ENCODE peak calls at places on chromosome 16, in six cellular contexts. H, V, F, G, X and P are unnamed samples.

GRCh38 chr16:63461248-63461841 is 1425.1 kb upstream of the CDH8 start:
- DNase-seq in H (peak), V (peak), F (peak), G (peak), X (no peak), P (peak)

GRCh38 chr16:47197536-47198179 is 53.9 kb upstream of the NETO2 start:
- DNase-seq in H (no peak), V (no peak), F (no peak), G (peak), X (no peak), P (no peak)

GRCh38 chr16:84137769-84138357 is 7.1 kb downstream of the HSDL1 start:
- DNase-seq in H (no peak), V (no peak), F (peak), G (no peak), X (no peak), P (no peak)

GRCh38 chr16:85088570-85089214 is 23.6 kb downstream of the CIBAR2 start:
- DNase-seq in H (no peak), V (no peak), F (no peak), G (no peak), X (no peak), P (no peak)

GRCh38 chr16:86158688-86159360 is 259.9 kb downstream of the IRF8 start:
- DNase-seq in H (no peak), V (no peak), F (peak), G (peak), X (no peak), P (peak)

GRCh38 chr16:65339062-65339461 is 217.2 kb upstream of the CDH11 start:
- DNase-seq in H (no peak), V (no peak), F (no peak), G (no peak), X (no peak), P (no peak)

GRCh38 chr16:72536673-72537435 is 364.9 kb upstream of the PMFBP1 start:
- DNase-seq in H (no peak), V (no peak), F (no peak), G (peak), X (no peak), P (no peak)

GRCh38 chr16:14193316-14193871 is 122.3 kb downstream of the MRTFB start:
- DNase-seq in H (no peak), V (no peak), F (no peak), G (no peak), X (peak), P (no peak)

GRCh38 chr16:47375423-47375822 is 85.4 kb downstream of the ITFG1 start:
- DNase-seq in H (no peak), V (no peak), F (no peak), G (peak), X (no peak), P (no peak)

GRCh38 chr16:89172901-89173628 is 1.5 kb downstream of the CDH15 start:
- DNase-seq in H (peak), V (no peak), F (no peak), G (no peak), X (no peak), P (no peak)

GRCh38 chr16:4601317-4602186 is 13.1 kb downstream of the UBALD1 start:
- DNase-seq in H (peak), V (no peak), F (no peak), G (peak), X (no peak), P (no peak)

GRCh38 chr16:71407731-71408130 is 34.1 kb downstream of the TLE7 start:
- DNase-seq in H (no peak), V (no peak), F (no peak), G (no peak), X (no peak), P (no peak)

GRCh38 chr16:78257376-78257728 is 157.9 kb downstream of the WWOX start:
- DNase-seq in H (no peak), V (no peak), F (no peak), G (no peak), X (no peak), P (no peak)

GRCh38 chr16:66205287-66206167 is 161.0 kb upstream of the CDH5 start:
- DNase-seq in H (no peak), V (no peak), F (no peak), G (peak), X (no peak), P (no peak)

GRCh38 chr16:79317521-79317920 is 283.0 kb downstream of the MAF start:
- DNase-seq in H (no peak), V (no peak), F (no peak), G (no peak), X (no peak), P (no peak)

GRCh38 chr16:66979011-66979717 is 9.2 kb upstream of the CES4A start:
- DNase-seq in H (no peak), V (no peak), F (peak), G (no peak), X (no peak), P (no peak)

DNA sequence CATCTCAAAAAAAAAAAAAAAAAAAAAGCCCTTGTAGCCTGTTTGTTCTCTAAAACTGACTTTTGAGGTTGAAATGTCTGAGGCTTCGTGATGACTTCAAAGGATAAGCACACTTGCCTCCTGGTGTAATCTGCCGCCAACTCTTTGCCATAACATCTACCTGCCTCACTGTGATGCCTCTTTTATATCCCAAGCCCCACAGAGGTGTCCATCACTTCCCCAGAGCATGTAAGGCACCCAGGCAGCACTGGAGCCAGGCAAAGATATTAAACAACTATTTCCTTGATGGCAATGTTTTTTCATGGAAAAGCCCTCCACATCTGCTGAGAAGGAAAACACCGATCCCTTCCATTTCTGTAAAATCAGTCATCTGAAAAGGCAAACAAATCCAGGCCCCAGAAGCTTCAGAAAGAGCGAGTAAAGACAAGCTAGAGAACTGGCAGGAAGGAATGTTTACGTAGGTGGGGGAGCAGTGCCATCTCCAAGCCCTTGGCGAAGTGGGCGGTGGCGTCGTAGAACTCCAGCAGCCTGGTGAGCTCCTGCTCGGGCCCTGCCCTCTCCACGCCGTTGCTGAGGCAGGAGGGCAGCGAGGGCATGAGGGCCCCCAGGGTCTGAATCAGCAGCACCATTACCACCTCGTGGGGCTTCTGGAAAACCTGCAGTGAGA is 28.6 kb downstream of the COG7 start:
- DNase-seq in H (no peak), V (no peak), F (no peak), G (peak), X (no peak), P (peak)
- TF ChIP-seq USF2 in H (no peak), V (no peak), F (no peak), G (no peak), X (no peak), P (no peak)

GRCh38 chr16:31460582-31461002 is 1.3 kb downstream of the ARMC5 start:
- DNase-seq in H (peak), V (peak), F (peak), G (peak), X (no peak), P (no peak)
- TF ChIP-seq SMC3 in H (no peak), V (no peak), F (no peak), G (peak), X (peak), P (peak)

DNA sequence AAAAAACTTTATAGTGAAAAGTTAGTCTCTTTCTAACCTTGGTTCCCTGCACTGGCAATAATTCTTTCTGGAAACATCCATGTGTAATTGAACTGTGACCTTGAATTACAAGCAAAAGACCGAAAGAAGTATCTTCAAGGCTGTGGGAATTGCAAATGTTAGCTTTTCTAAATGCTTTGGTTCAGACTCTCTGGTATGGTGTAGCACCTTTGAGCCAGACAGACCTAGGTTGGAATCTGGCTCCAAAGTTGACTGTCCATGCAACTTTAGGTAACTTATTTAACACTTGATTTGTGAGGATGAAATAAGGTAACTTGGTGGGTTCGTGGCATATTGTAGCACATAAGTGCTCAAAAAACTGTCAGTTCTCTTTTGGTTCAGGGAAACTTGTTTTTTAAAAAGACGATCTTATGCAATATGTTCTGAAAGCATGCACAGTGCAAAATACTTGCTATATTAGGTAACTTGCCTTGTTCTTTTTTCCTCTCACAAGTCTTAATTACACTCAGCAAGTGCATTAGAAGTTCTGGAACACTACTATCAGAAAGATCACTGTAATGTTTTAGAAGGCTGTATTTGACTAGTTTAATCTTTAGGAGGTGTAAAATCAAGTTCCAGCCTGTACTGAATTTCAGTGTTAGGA is 46.3 kb downstream of the TANGO6 start:
- DNase-seq in H (no peak), V (peak), F (no peak), G (no peak), X (no peak), P (no peak)
- TF ChIP-seq USF2 in H (no peak), V (no peak), F (no peak), G (no peak), X (no peak), P (no peak)

DNA sequence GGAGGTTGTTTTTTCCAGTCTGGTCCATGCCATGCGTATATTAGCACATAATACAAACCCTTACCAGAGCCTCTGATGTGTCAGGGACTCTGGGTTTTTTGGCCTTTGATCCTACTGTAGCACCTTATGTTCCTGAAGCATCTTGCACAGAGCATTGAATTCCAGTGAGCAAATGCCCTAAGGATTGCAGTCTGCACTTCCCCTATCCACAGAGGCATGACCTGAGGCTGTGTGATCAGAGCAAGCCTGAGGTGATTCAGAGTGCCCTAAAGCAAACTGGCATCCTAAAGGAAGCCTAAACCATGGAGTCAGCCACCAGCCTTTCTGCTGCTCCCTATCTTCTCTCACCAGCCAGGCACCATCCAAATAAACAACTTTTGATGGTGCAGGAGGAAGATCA is 41.3 kb upstream of the HAS3 start:
- DNase-seq in H (no peak), V (no peak), F (no peak), G (peak), X (no peak), P (no peak)
- TF ChIP-seq SMC3 in H (no peak), V (no peak), F (no peak), G (no peak), X (no peak), P (no peak)